ENCODE peak calls at places on chromosomes 12 and 14, in nine cellular contexts. V is HepG2, D is HCT116, Q is GM23248, Y is neuronal stem cell, O is mesenchymal stem cell, H is GM23338, K is fibroblast of lung, M is IMR-90. R is an unnamed sample. For H3K27me3, the result is how much of the 10 kb centered on the place peaks cover.

GRCh38 chr14:24437020-24437735 is 5.4 kb downstream of the SDR39U1 start:
- DNase-seq in H (peak), Q (no peak), Y (no peak), V (no peak), O (no peak), M (no peak), D (no peak), K (no peak), R (no peak)

GRCh38 chr12:79983969-79984629 is 49.2 kb upstream of the PPP1R12A start:
- DNase-seq in Q (peak), D (no peak), M (peak), H (no peak), Y (no peak), O (peak), V (no peak), K (peak), R (no peak)

GRCh38 chr12:50057000-50057841 is at the start of gene ASIC1:
- DNase-seq in K (peak), V (no peak), H (peak), Y (peak), M (peak), Q (peak), O (peak), D (peak), R (peak)

GRCh38 chr12:68446896-68447806 is 115.0 kb upstream of the MDM1 start:
- DNase-seq in M (no peak), V (no peak), K (no peak), O (no peak), H (peak), Y (peak), D (no peak), Q (peak), R (no peak)

GRCh38 chr12:10740182-10740581 is 17.1 kb upstream of the YBX3 start:
- DNase-seq in D (no peak), H (peak), Y (no peak), V (peak), O (no peak), K (no peak), Q (no peak), M (no peak), R (no peak)

GRCh38 chr12:89189448-89189847 is 162.9 kb downstream of the DUSP6 start:
- DNase-seq in Y (no peak), M (no peak), O (no peak), D (no peak), H (no peak), V (no peak), Q (no peak), K (no peak), R (no peak)

GRCh38 chr12:131673519-131674265 is 37.2 kb upstream of the SFSWAP start:
- DNase-seq in H (no peak), Y (no peak), M (peak), D (no peak), Q (peak), K (peak), V (no peak), O (no peak), R (no peak)

GRCh38 chr12:3193755-3194154 is 116.6 kb downstream of the TSPAN9 start:
- DNase-seq in H (no peak), M (no peak), Q (no peak), Y (no peak), V (no peak), D (no peak), O (no peak), K (no peak), R (no peak)

GRCh38 chr12:19165446-19165845 is 35.9 kb downstream of the PLEKHA5 start:
- DNase-seq in H (peak), M (no peak), K (no peak), Q (no peak), V (no peak), O (no peak), D (no peak), Y (no peak), R (no peak)

GRCh38 chr14:34699873-34700621 is 14.3 kb downstream of the CFL2 start:
- DNase-seq in H (no peak), Q (peak), O (peak), K (peak), M (peak), D (peak), V (peak), Y (no peak), R (no peak)

GRCh38 chr12:51821423-51822260 is 26.9 kb downstream of the FIGNL2 start:
- DNase-seq in M (no peak), K (no peak), O (no peak), V (no peak), Y (no peak), H (peak), Q (peak), D (no peak), R (no peak)

GRCh38 chr12:32074432-32074831 is 32.2 kb upstream of the BICD1 start:
- DNase-seq in K (no peak), D (no peak), V (no peak), Q (no peak), M (no peak), H (peak), O (no peak), Y (no peak), R (no peak)

GRCh38 chr14:34926552-34926951 is 51.4 kb upstream of the BAZ1A start:
- DNase-seq in V (no peak), Y (no peak), K (peak), O (no peak), D (no peak), H (no peak), M (peak), Q (peak), R (no peak)

GRCh38 chr14:27050195-27050594 is 452.4 kb upstream of the NOVA1 start:
- DNase-seq in D (no peak), V (no peak), M (no peak), Y (no peak), Q (no peak), K (no peak), O (no peak), H (no peak), R (no peak)

GRCh38 chr14:97137705-97138104 is 340.5 kb downstream of the VRK1 start:
- DNase-seq in K (no peak), H (no peak), M (no peak), D (no peak), Y (no peak), Q (no peak), O (no peak), V (no peak), R (no peak)

GRCh38 chr14:30291216-30291615 is 267.7 kb upstream of the G2E3 start:
- DNase-seq in K (peak), O (no peak), M (peak), Q (peak), D (no peak), V (no peak), Y (no peak), H (no peak), R (no peak)

GRCh38 chr14:58243790-58244555 is 670 bp upstream of the PSMA3 start:
- DNase-seq in M (no peak), D (peak), O (no peak), H (no peak), V (peak), Y (no peak), K (no peak), Q (peak), R (peak)

GRCh38 chr14:22561661-22562579 is 27.1 kb downstream of the DAD1 start:
- DNase-seq in K (no peak), D (no peak), Y (no peak), V (peak), Q (no peak), M (no peak), H (no peak), O (no peak), R (no peak)

GRCh38 chr14:88166616-88167015 is 156.5 kb downstream of the KCNK10 start:
- DNase-seq in K (no peak), H (no peak), M (peak), O (no peak), D (no peak), Y (no peak), Q (peak), V (no peak), R (no peak)

GRCh38 chr12:1104088-1104800 is 113.2 kb downstream of the ERC1 start:
- DNase-seq in V (no peak), D (no peak), M (no peak), K (no peak), Y (no peak), O (no peak), H (no peak), Q (no peak), R (no peak)

GRCh38 chr12:2082321-2082720 is 29.5 kb downstream of the CACNA1C start:
- DNase-seq in Y (no peak), K (no peak), D (no peak), Q (no peak), M (no peak), H (peak), V (no peak), O (no peak), R (no peak)

GRCh38 chr12:52296572-52297215 is 5.4 kb upstream of the KRT81 start:
- DNase-seq in D (no peak), Y (no peak), H (no peak), V (no peak), M (no peak), K (no peak), O (no peak), Q (no peak), R (no peak)

GRCh38 chr14:68790656-68791077 is 2.2 kb downstream of the ZFP36L1 start:
- DNase-seq in H (no peak), M (no peak), Q (no peak), D (no peak), K (no peak), Y (no peak), V (no peak), O (no peak), R (peak)

GRCh38 chr14:50062438-50063039 is 53.8 kb downstream of the VCPKMT start:
- DNase-seq in K (peak), O (peak), D (peak), Y (no peak), V (peak), M (peak), Q (peak), H (peak), R (peak)

GRCh38 chr12:53951577-53952334 is 2.9 kb upstream of the HOXC12 start:
- DNase-seq in M (no peak), Y (no peak), V (no peak), H (peak), Q (no peak), O (no peak), D (no peak), K (no peak), R (no peak)

GRCh38 chr12:53950789-53951576 is 3.7 kb upstream of the HOXC12 start:
- DNase-seq in D (no peak), Q (no peak), Y (no peak), K (no peak), H (no peak), O (no peak), M (no peak), V (peak), R (no peak)

GRCh38 chr12:53950441-53950781 is 4.3 kb upstream of the HOXC12 start:
- DNase-seq in Q (no peak), D (no peak), Y (no peak), V (no peak), O (no peak), H (no peak), K (no peak), M (no peak), R (peak)

GRCh38 chr12:53949631-53950440 is 4.9 kb upstream of the HOXC12 start:
- DNase-seq in V (peak), O (no peak), M (no peak), Y (no peak), H (peak), Q (no peak), K (no peak), D (no peak), R (no peak)

DNA sequence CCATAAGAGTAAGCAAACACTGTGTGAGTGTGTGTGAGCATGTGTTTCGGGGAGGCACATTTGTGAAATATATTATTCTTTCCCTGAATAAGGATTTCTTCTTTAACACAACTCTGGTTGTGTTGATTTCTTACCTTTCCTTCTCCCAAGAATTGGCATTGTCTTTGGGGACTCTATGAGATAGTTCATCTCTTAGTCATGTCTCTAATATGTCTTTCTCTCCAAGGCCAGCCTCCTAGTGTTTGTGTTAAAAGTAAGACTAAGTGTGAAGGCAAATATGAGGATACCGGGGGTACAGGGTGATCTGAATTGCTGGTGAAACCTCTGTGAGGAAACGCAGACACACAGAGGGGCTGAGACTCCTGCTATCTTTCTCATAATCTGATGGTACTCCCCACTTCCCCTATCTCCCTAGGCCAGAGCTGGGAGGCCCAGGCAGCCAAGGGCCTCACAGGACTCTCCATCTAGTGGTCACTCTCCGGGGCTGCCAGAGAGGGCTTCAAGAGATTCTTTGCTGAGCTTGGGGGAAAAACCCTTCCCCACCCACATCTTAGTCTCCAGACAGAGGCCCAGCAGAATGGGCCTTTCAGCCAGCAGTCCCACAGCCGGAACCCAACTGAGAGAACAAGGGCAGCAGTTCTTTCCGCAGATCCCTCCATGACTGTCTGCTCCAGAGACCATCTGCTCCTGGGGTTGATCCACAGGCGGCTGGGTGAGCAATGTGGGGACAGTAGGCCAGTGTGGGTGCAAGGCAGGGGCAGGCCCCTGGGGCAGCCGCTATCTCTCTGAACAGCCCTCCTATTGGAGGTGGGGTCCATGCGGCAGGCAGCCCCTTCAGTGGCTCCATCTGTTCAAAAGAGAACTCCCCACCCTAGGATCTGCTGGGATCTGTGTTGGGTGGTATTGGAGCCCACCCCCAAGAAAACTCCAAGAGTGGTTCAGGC is 5.8 kb upstream of the HOXC12 start:
- DNase-seq in D (no peak), Y (no peak), O (no peak), V (peak), K (no peak), Q (no peak), M (no peak), H (no peak), R (no peak)
- H3K27me3 ChIP-seq in D (under half), Y (half or more), O (half or more), V (half or more), K (half or more), Q (half or more), M (half or more), H (half or more), R (under half)

DNA sequence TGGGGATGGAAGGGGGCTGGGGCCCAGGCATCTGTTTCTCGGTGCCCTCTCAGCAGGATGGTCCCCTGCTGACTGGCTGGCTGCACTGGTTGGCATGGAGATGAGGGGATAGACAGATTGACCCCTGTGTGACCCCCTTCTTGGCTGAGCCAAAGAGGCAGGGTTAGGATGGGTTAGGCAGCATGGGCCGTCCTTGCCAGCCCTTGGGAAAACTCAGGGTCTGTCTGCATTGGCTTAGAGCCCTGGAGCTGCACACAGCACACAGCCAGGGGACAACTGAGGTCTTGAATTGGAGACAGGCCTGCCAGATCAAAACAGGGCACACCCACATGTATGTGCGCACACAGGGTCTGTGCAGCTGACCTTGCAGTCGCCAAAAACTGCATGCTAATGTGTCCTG is 11.2 kb upstream of the LRP1-AS start:
- DNase-seq in Y (no peak), M (no peak), D (no peak), H (no peak), O (no peak), Q (no peak), K (no peak), V (no peak), R (no peak)
- H3K4me2 ChIP-seq in Y (no peak), M (no peak), D (no peak), H (no peak), O (no peak), Q (no peak), K (no peak), V (no peak), R (no peak)

DNA sequence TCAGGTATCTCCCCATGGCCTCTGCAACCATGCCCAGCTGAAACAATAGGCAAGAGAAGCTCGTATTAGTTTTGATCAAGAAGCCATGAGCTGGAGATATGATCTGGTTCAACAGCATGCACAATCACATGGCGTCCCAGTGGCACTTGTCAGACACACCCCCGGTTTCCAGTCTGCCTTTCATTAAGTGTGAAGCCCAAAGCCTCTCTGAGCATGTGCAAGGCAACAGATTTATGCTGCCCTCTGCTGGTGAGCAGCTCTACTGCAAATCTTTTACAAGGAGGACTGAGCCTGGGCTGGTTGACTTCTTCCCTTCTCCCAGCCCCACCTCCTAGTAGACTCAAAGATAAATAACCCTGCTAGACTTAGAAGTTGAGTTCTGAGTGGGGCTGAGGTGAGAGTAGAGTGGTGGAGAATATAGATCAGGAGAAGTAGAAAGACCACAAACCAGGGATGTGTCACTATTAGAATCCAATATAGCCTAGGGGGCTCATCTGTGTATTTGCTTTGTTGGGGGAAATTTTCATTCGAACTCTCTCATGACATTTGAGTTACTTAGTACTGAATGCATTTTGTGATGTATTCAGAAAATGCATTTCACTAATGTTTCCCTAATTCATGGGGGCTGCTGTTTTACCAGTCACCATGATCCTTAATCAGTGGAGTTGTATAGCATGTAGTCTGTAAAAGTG is 53.7 kb upstream of the MBIP start:
- DNase-seq in H (peak), D (peak), Y (peak), K (peak), M (peak), Q (peak), V (peak), O (peak), R (peak)
- H2AFZ ChIP-seq in H (no peak), D (no peak), Y (no peak), K (no peak), M (peak), Q (no peak), V (no peak), O (no peak), R (no peak)

DNA sequence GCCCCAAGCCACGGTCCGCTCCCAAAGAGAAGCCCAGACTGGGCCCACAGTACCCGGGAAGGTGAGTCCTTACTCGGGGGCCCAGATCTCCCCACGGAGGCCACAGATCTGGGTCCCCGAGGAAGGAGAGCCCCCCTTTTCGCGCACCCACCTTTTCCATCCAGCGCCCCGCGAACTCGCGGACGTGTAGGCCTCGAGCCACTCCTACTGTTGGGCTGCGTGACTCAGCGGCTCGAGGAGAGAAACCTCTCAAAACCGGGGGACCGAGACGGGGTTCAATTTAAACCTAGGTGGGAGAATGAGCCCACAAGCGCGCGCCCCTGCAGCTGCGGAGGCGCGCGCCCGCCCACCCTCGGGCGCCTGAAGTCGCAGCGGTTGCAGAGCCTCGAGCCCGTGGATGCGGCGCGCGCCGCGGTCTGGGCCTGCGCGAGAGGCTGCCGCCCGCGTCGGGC is 6.3 kb downstream of the SIX6 start:
- DNase-seq in K (no peak), Q (no peak), D (no peak), Y (no peak), M (no peak), V (no peak), O (no peak), H (peak), R (no peak)
- H3K27me3 ChIP-seq in K (half or more), Q (half or more), D (under half), Y (half or more), M (half or more), V (under half), O (half or more), H (half or more), R (under half)

DNA sequence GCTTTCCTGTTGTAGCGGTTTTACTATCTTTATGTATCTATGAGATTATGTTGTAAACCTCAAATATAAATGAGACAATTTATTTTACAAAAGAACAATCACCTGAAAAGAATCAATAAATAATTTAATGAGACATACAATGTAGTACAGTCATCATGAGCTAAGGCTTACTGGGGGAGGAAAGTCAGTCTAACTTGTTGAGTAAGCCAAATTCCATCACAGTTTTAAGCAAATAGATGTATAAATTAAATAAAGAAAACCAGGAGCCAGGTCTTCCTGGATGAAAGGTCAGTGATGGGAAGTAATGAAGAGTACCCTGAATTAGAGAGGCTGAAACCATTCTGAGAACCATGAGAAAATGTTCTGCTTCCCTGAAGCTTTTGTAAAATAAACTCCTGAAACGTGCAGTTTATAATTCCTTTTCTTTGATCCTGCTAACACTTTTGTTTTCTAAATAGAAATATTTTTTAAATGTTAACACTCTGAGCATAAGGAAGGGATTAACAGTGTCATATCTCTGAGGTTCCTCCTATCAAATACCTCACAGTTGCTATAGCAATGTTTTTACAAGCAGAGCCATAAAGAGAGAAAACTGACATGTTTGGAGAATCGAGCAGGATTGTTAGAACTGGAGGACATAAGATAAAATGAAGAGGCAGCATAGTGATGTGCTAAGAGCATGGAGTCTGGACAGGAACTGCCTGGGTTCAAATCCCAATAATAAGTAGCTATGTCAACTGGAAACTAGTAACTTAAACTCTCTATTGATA is 444.9 kb upstream of the FOXG1 start:
- DNase-seq in O (no peak), M (no peak), K (no peak), D (no peak), Q (no peak), Y (no peak), V (no peak), H (no peak), R (no peak)
- H3K4me2 ChIP-seq in O (no peak), M (no peak), K (no peak), D (no peak), Q (no peak), Y (no peak), V (no peak), H (no peak), R (no peak)

GRCh38 chr12:75452675-75453330 is 27.8 kb upstream of the GLIPR1 start:
- DNase-seq in Q (peak), K (peak), Y (no peak), H (no peak), M (peak), D (no peak), O (peak), V (no peak), R (no peak)
- H2AFZ ChIP-seq in Q (peak), K (no peak), Y (peak), H (peak), M (no peak), D (no peak), O (no peak), V (no peak), R (no peak)

R was measured in Karpas-422.